ENCODE peak calls at places on chromosomes 1 and 21, in nine cellular contexts. One of them, this sample, is unnamed.

GRCh38 chr1:31985430-31985829 is 28.2 kb upstream of the KHDRBS1 start:
- DNase-seq in A549: no peak
- DNase-seq in cardiac fibroblast: peak
- DNase-seq in endodermal cell: no peak
- DNase-seq in thoracic aorta: no peak
- DNase-seq in CD8-positive, alpha-beta T cell: no peak
- DNase-seq in psoas muscle: no peak
- DNase-seq in LNCaP clone FGC: no peak
- DNase-seq in astrocyte of the spinal cord: no peak
- DNase-seq in this sample: no peak

GRCh38 chr1:113928129-113928949 is 785 bp upstream of the HIPK1 start:
- DNase-seq in CD8-positive, alpha-beta T cell: no peak
- DNase-seq in LNCaP clone FGC: no peak
- DNase-seq in endodermal cell: no peak
- DNase-seq in thoracic aorta: no peak
- DNase-seq in psoas muscle: no peak
- DNase-seq in cardiac fibroblast: peak
- DNase-seq in astrocyte of the spinal cord: peak
- DNase-seq in A549: no peak
- DNase-seq in this sample: no peak

GRCh38 chr1:47856994-47857393 is 140.2 kb downstream of the TRABD2B start:
- DNase-seq in cardiac fibroblast: no peak
- DNase-seq in CD8-positive, alpha-beta T cell: no peak
- DNase-seq in astrocyte of the spinal cord: no peak
- DNase-seq in endodermal cell: peak
- DNase-seq in psoas muscle: no peak
- DNase-seq in A549: no peak
- DNase-seq in thoracic aorta: no peak
- DNase-seq in LNCaP clone FGC: no peak
- DNase-seq in this sample: no peak

GRCh38 chr1:117825414-117825813 is 104.0 kb downstream of the GDAP2 start:
- DNase-seq in cardiac fibroblast: no peak
- DNase-seq in LNCaP clone FGC: no peak
- DNase-seq in astrocyte of the spinal cord: no peak
- DNase-seq in thoracic aorta: no peak
- DNase-seq in A549: no peak
- DNase-seq in endodermal cell: no peak
- DNase-seq in psoas muscle: peak
- DNase-seq in CD8-positive, alpha-beta T cell: no peak
- DNase-seq in this sample: no peak

GRCh38 chr21:42846221-42846620 is 33.1 kb downstream of the WDR4 start:
- DNase-seq in cardiac fibroblast: no peak
- DNase-seq in endodermal cell: no peak
- DNase-seq in psoas muscle: no peak
- DNase-seq in thoracic aorta: no peak
- DNase-seq in astrocyte of the spinal cord: no peak
- DNase-seq in CD8-positive, alpha-beta T cell: no peak
- DNase-seq in A549: no peak
- DNase-seq in LNCaP clone FGC: no peak
- DNase-seq in this sample: no peak

GRCh38 chr1:244349103-244349531 is 102.6 kb downstream of the ADSS2 start:
- DNase-seq in LNCaP clone FGC: no peak
- DNase-seq in endodermal cell: peak
- DNase-seq in A549: peak
- DNase-seq in cardiac fibroblast: peak
- DNase-seq in astrocyte of the spinal cord: peak
- DNase-seq in psoas muscle: no peak
- DNase-seq in thoracic aorta: no peak
- DNase-seq in CD8-positive, alpha-beta T cell: no peak
- DNase-seq in this sample: no peak

GRCh38 chr1:94394247-94394646 is 23.9 kb upstream of the ABCD3 start:
- DNase-seq in astrocyte of the spinal cord: no peak
- DNase-seq in LNCaP clone FGC: no peak
- DNase-seq in thoracic aorta: no peak
- DNase-seq in CD8-positive, alpha-beta T cell: no peak
- DNase-seq in endodermal cell: no peak
- DNase-seq in A549: no peak
- DNase-seq in psoas muscle: no peak
- DNase-seq in cardiac fibroblast: no peak
- DNase-seq in this sample: no peak

GRCh38 chr1:204148098-204148406 is 3.8 kb downstream of the ETNK2 start:
- DNase-seq in endodermal cell: no peak
- DNase-seq in psoas muscle: no peak
- DNase-seq in astrocyte of the spinal cord: no peak
- DNase-seq in thoracic aorta: no peak
- DNase-seq in CD8-positive, alpha-beta T cell: no peak
- DNase-seq in cardiac fibroblast: no peak
- DNase-seq in LNCaP clone FGC: no peak
- DNase-seq in A549: no peak
- DNase-seq in this sample: no peak

GRCh38 chr1:229159668-229160544 is 111.0 kb upstream of the RAB4A start:
- DNase-seq in A549: no peak
- DNase-seq in endodermal cell: no peak
- DNase-seq in cardiac fibroblast: no peak
- DNase-seq in astrocyte of the spinal cord: no peak
- DNase-seq in psoas muscle: no peak
- DNase-seq in CD8-positive, alpha-beta T cell: no peak
- DNase-seq in thoracic aorta: no peak
- DNase-seq in LNCaP clone FGC: no peak
- DNase-seq in this sample: no peak

GRCh38 chr1:10179751-10180150 is 30.6 kb upstream of the KIF1B start:
- DNase-seq in thoracic aorta: no peak
- DNase-seq in LNCaP clone FGC: no peak
- DNase-seq in psoas muscle: no peak
- DNase-seq in A549: no peak
- DNase-seq in astrocyte of the spinal cord: no peak
- DNase-seq in CD8-positive, alpha-beta T cell: no peak
- DNase-seq in cardiac fibroblast: no peak
- DNase-seq in endodermal cell: no peak
- DNase-seq in this sample: no peak

GRCh38 chr21:33843216-33843615 is 72.4 kb downstream of the ATP5PO start:
- DNase-seq in endodermal cell: no peak
- DNase-seq in astrocyte of the spinal cord: no peak
- DNase-seq in psoas muscle: peak
- DNase-seq in A549: no peak
- DNase-seq in thoracic aorta: no peak
- DNase-seq in cardiac fibroblast: no peak
- DNase-seq in CD8-positive, alpha-beta T cell: no peak
- DNase-seq in LNCaP clone FGC: no peak
- DNase-seq in this sample: no peak
- TF ChIP-seq CTCF in endodermal cell: no peak
- TF ChIP-seq CTCF in astrocyte of the spinal cord: no peak
- TF ChIP-seq CTCF in psoas muscle: no peak
- TF ChIP-seq CTCF in A549: no peak
- TF ChIP-seq CTCF in thoracic aorta: no peak
- TF ChIP-seq CTCF in cardiac fibroblast: no peak
- TF ChIP-seq CTCF in CD8-positive, alpha-beta T cell: no peak
- TF ChIP-seq CTCF in LNCaP clone FGC: no peak
- TF ChIP-seq CTCF in this sample: no peak

DNA sequence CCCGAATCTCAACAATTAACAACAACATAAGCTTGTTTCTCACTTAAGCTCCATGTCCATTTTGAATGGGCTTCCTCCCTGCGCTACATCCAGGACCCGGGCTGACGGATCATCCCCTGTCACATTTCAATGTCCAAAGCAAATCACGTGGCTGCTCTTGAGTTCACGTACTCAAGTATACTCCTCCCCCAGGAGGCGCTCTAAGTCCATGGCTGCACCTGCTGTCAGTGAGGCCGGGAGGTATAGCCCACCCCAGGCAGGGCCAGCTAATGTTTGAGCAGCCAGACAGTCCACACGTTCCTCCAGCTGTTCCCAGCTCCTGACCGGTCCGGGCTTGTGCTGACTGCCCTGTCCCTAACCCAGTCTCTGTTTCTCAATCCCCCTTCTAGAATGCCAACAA is 220.8 kb downstream of the SLC35F3 start:
- DNase-seq in astrocyte of the spinal cord: peak
- DNase-seq in CD8-positive, alpha-beta T cell: no peak
- DNase-seq in A549: no peak
- DNase-seq in psoas muscle: no peak
- DNase-seq in LNCaP clone FGC: no peak
- DNase-seq in thoracic aorta: no peak
- DNase-seq in endodermal cell: peak
- DNase-seq in cardiac fibroblast: peak
- DNase-seq in this sample: peak
- TF ChIP-seq CTCF in astrocyte of the spinal cord: peak
- TF ChIP-seq CTCF in CD8-positive, alpha-beta T cell: no peak
- TF ChIP-seq CTCF in A549: peak
- TF ChIP-seq CTCF in psoas muscle: no peak
- TF ChIP-seq CTCF in LNCaP clone FGC: peak
- TF ChIP-seq CTCF in thoracic aorta: no peak
- TF ChIP-seq CTCF in endodermal cell: peak
- TF ChIP-seq CTCF in cardiac fibroblast: no peak
- TF ChIP-seq CTCF in this sample: peak

DNA sequence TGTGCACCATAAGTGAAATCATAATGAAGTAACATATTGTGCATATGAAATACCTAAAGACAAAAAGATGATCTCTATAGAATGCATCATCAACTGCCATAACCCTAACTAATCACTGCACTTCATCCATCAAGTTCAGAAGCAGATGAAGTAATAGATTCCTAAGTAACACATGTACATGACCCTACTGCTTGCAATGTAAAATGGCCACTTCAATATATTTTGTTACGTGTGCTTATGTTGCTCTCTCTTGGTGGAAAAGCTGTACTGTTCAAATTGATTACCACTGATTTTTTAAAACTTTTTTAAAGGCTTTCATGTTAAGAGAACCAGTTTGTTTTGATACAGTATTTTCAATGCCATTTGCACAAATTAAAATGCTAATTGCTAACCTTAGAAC is 141.8 kb downstream of the TTLL7 start:
- DNase-seq in cardiac fibroblast: peak
- DNase-seq in astrocyte of the spinal cord: peak
- DNase-seq in LNCaP clone FGC: peak
- DNase-seq in CD8-positive, alpha-beta T cell: no peak
- DNase-seq in endodermal cell: no peak
- DNase-seq in A549: no peak
- DNase-seq in psoas muscle: no peak
- DNase-seq in thoracic aorta: no peak
- DNase-seq in this sample: peak
- TF ChIP-seq CTCF in cardiac fibroblast: no peak
- TF ChIP-seq CTCF in astrocyte of the spinal cord: peak
- TF ChIP-seq CTCF in LNCaP clone FGC: peak
- TF ChIP-seq CTCF in CD8-positive, alpha-beta T cell: no peak
- TF ChIP-seq CTCF in endodermal cell: peak
- TF ChIP-seq CTCF in A549: no peak
- TF ChIP-seq CTCF in psoas muscle: no peak
- TF ChIP-seq CTCF in thoracic aorta: peak
- TF ChIP-seq CTCF in this sample: peak

GRCh38 chr1:246147471-246148461 is 359.3 kb downstream of the SMYD3 start:
- DNase-seq in LNCaP clone FGC: no peak
- DNase-seq in psoas muscle: no peak
- DNase-seq in astrocyte of the spinal cord: no peak
- DNase-seq in A549: no peak
- DNase-seq in endodermal cell: peak
- DNase-seq in CD8-positive, alpha-beta T cell: no peak
- DNase-seq in cardiac fibroblast: no peak
- DNase-seq in thoracic aorta: no peak
- DNase-seq in this sample: no peak
- TF ChIP-seq CTCF in LNCaP clone FGC: no peak
- TF ChIP-seq CTCF in psoas muscle: no peak
- TF ChIP-seq CTCF in astrocyte of the spinal cord: no peak
- TF ChIP-seq CTCF in A549: no peak
- TF ChIP-seq CTCF in endodermal cell: peak
- TF ChIP-seq CTCF in CD8-positive, alpha-beta T cell: no peak
- TF ChIP-seq CTCF in cardiac fibroblast: no peak
- TF ChIP-seq CTCF in thoracic aorta: no peak
- TF ChIP-seq CTCF in this sample: no peak

GRCh38 chr1:243345205-243345604 is 89.4 kb downstream of the SDCCAG8 start:
- DNase-seq in endodermal cell: no peak
- DNase-seq in psoas muscle: no peak
- DNase-seq in astrocyte of the spinal cord: peak
- DNase-seq in CD8-positive, alpha-beta T cell: no peak
- DNase-seq in thoracic aorta: no peak
- DNase-seq in LNCaP clone FGC: no peak
- DNase-seq in cardiac fibroblast: peak
- DNase-seq in A549: no peak
- DNase-seq in this sample: no peak
- TF ChIP-seq CTCF in endodermal cell: no peak
- TF ChIP-seq CTCF in psoas muscle: no peak
- TF ChIP-seq CTCF in astrocyte of the spinal cord: no peak
- TF ChIP-seq CTCF in CD8-positive, alpha-beta T cell: no peak
- TF ChIP-seq CTCF in thoracic aorta: no peak
- TF ChIP-seq CTCF in LNCaP clone FGC: peak
- TF ChIP-seq CTCF in cardiac fibroblast: no peak
- TF ChIP-seq CTCF in A549: peak
- TF ChIP-seq CTCF in this sample: peak

DNA sequence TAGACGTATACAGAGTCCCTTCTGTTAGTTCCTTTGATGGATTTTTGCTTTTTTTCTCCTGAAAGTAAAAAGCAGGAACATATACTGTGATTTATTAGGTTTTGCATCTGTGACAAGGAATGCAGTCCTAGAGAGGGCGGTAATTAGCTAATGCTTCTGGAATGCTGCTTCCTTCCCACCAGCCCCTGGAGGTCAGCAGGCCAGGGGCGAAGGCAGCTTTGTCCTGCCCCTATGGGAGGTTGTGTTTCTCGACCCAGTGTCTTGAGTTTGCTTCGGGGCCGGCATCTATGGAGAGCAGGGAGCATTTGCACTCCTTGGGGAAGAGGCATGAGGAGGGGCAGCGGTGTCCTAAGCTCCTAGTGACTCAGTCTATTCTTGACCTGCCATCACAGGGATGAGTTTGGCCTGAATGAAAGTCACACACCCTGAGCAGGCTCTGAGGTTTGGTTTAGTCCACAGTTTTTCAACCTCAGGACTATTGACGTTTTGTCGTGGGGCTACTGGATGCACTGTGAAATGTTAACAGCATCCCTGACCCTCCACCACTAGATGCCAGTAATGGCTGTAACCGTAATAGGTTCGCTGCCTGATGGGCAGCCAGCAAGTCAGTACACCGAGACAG is 85.0 kb upstream of the KCNJ15 start:
- DNase-seq in psoas muscle: no peak
- DNase-seq in CD8-positive, alpha-beta T cell: no peak
- DNase-seq in A549: no peak
- DNase-seq in astrocyte of the spinal cord: peak
- DNase-seq in cardiac fibroblast: peak
- DNase-seq in LNCaP clone FGC: no peak
- DNase-seq in thoracic aorta: no peak
- DNase-seq in endodermal cell: peak
- DNase-seq in this sample: peak
- TF ChIP-seq CTCF in psoas muscle: no peak
- TF ChIP-seq CTCF in CD8-positive, alpha-beta T cell: no peak
- TF ChIP-seq CTCF in A549: no peak
- TF ChIP-seq CTCF in astrocyte of the spinal cord: peak
- TF ChIP-seq CTCF in cardiac fibroblast: peak
- TF ChIP-seq CTCF in LNCaP clone FGC: no peak
- TF ChIP-seq CTCF in thoracic aorta: no peak
- TF ChIP-seq CTCF in endodermal cell: peak
- TF ChIP-seq CTCF in this sample: peak